ENCODE peak calls at places on chromosomes 7 and 10, in four cellular contexts. K is brain microvascular endothelial cell, Q is adrenal gland, V is AG04450. X is an unnamed sample.

GRCh38 chr7:80432166-80432565 is 79.7 kb downstream of the GNAT3 start:
- DNase-seq in K (no peak), V (no peak), Q (no peak), X (no peak)

GRCh38 chr10:110273474-110273873 is 31.2 kb downstream of the SMNDC1 start:
- DNase-seq in V (peak), K (peak), Q (peak), X (no peak)

GRCh38 chr7:113710310-113711106 is 208.3 kb downstream of the PPP1R3A start:
- DNase-seq in V (peak), Q (peak), K (peak), X (no peak)

GRCh38 chr10:6383099-6383812 is 180.5 kb downstream of the PFKFB3 start:
- DNase-seq in K (peak), Q (peak), V (peak), X (no peak)

GRCh38 chr10:7351905-7352304 is 58.9 kb downstream of the SFMBT2 start:
- DNase-seq in V (no peak), K (no peak), Q (no peak), X (no peak)

GRCh38 chr10:3887885-3888476 is 103.0 kb upstream of the KLF6 start:
- DNase-seq in K (peak), V (peak), Q (peak), X (peak)

GRCh38 chr7:133910761-133911160 is 216.4 kb upstream of the LRGUK start:
- DNase-seq in V (no peak), K (no peak), Q (no peak), X (no peak)

GRCh38 chr7:108824840-108825540 is 255.3 kb downstream of the DNAJB9 start:
- DNase-seq in K (peak), V (no peak), Q (no peak), X (no peak)

GRCh38 chr7:108136191-108136581 is 6.0 kb upstream of the LAMB4 start:
- DNase-seq in K (no peak), V (no peak), Q (no peak), X (no peak)

GRCh38 chr7:64873517-64873916 is 29.6 kb upstream of the ZNF273 start:
- DNase-seq in V (no peak), K (no peak), Q (no peak), X (no peak)

GRCh38 chr7:32428546-32428945 is 61.6 kb downstream of the LSM5 start:
- DNase-seq in V (no peak), Q (no peak), K (no peak), X (no peak)

GRCh38 chr7:155566011-155566836 is 19.9 kb upstream of the CNPY1 start:
- DNase-seq in K (no peak), Q (no peak), V (no peak), X (no peak)

GRCh38 chr7:159195926-159196325 is 51.3 kb upstream of the VIPR2 start:
- DNase-seq in V (no peak), Q (peak), K (no peak), X (no peak)

GRCh38 chr10:110416776-110417732 is 80.7 kb upstream of the DUSP5 start:
- DNase-seq in K (no peak), Q (no peak), V (no peak), X (no peak)

GRCh38 chr7:125173571-125173970 is 243.9 kb upstream of the POT1 start:
- DNase-seq in V (no peak), Q (no peak), K (no peak), X (no peak)

GRCh38 chr10:58622286-58622685 is 109.6 kb downstream of the BICC1 start:
- DNase-seq in Q (no peak), V (no peak), K (no peak), X (no peak)

DNA sequence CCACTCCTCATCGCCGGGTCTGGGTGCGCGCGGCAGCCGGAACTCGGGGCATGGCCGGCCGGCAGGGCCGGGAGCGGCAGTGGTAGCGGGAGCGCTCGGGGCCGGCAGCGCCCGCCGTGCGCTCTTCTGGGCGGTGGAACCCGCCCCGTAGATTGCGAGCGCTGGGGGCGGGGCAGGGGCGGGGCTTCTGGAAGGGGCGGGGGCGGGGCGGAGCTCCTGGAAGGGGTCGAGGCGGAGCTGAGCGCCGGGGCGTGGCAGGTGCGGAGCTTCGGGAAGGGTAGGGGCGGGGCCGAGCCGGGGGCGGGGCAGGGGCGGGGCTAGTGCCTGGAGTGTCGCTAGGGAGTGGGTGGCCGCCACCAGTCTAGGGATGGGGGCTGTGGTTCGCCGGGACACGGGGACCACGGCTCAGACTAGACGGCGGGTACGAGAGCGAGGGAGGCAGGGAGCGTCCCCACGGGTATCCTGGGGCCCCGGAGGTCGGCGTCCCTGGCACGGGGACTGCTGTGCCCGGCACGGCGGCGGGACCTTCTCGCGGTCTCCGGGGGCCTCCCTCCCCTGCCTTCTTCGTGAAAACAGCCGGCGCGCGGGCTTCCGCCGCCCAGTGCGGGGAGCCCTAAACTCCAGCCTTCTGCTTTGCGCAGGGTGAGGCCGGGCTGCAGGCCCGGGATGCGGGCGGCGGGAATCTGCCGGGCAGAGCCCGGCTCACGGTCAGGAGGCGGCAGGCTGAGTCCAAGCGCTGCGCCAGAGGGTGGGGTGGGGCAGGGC is at the start of gene STK32C:
- DNase-seq in Q (peak), V (peak), K (peak), X (peak)
- TF ChIP-seq CTCF in Q (no peak), V (no peak), K (no peak), X (no peak)

GRCh38 chr7:143396182-143396581 is 12.5 kb downstream of the EPHA1 start:
- DNase-seq in K (no peak), Q (no peak), V (no peak), X (no peak)
- H3K27ac ChIP-seq in K (no peak), Q (no peak), V (no peak), X (no peak)

DNA sequence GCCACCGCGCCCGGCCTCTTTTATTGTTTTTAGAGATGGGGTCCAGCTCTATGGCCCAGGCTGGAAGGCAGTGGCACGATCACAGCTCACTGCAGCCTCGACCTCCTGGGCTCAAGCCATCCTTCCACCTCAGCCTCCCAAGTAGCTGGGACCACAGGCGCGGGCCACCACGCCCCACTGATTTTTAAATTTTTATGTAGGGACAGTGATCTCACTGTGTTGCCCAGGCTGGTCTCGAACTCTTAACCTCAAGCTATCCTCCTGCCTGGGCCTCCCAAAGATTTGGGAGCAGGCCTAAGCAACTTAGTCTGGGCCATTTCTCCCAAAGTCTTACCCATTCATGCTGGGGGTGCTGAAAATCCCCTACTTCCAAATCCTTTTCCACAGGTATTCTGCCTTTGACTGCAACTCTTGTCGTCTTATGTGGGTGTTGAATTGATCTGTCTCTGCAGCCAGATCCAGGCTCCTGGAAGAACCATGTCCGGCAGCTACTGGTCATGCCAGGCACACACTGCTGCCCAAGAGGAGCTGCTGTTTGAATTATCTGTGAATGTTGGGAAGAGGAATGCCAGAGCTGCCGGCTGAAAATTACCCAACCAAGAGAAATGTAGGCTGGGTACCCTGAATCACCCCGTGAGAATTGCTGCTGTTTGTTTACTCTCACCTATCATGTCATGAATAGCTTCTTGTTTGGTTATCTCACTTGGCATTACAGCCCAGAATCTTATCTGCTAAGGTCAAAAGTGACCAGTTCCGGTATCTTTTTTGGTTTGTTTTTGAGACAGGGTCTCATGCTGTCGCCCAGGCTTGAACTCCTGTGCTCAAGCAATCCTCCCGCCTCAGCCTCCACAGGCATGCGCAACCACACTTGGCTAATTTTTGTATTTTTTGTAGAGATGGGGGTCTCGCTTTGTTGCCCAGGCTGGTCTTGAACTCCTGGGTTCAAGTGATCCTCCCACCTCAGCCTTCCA is 1.1 kb downstream of the ZDHHC4 start:
- DNase-seq in K (no peak), Q (no peak), V (no peak), X (no peak)
- H3K4me3 ChIP-seq in K (peak), Q (no peak), V (peak), X (peak)

DNA sequence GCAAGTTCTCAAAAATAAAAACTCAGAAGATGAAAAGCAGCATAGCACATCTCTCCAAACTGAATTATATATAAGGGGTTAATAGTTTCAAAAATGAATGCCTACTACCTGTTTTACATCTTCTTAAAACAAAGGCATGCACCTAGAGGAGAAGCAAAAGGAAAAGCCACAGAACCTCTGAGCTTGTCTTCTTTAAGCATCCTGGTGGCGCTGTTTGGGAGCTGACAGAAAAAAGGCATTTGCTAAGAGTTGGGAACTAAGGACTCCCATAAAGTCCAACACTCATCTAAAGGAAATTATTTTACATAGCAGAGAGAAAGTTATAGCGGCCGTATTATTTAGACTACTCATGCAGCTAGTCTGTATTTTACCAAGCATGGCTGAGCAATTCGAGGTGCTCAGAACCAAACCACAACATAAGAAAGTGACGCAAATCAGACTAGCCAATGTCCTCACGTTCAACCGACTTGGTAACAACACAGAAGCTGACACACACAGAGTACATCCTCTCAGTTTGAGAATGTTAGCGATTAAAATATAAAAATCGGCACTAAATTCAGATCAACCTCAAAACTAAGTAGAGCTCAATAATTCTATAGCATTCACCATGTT is 38.8 kb downstream of the PTN start:
- DNase-seq in V (peak), K (no peak), Q (no peak), X (no peak)
- TF ChIP-seq CTCF in V (peak), K (peak), Q (no peak), X (no peak)

GRCh38 chr7:69813637-69814240 is 215.5 kb downstream of the AUTS2 start:
- DNase-seq in K (no peak), Q (no peak), V (no peak), X (no peak)
- H3K27ac ChIP-seq in K (no peak), Q (no peak), V (no peak), X (no peak)

GRCh38 chr10:70602665-70603438 is at the start of gene PRF1:
- DNase-seq in K (no peak), V (no peak), Q (no peak), X (no peak)
- H3K4me3 ChIP-seq in K (no peak), V (no peak), Q (no peak), X (no peak)

GRCh38 chr10:86642499-86642898 is 11.8 kb upstream of the OPN4 start:
- DNase-seq in Q (no peak), K (no peak), V (no peak), X (no peak)

GRCh38 chr10:86646933-86647332 is 7.4 kb upstream of the OPN4 start:
- DNase-seq in K (no peak), V (no peak), Q (no peak), X (no peak)

GRCh38 chr10:86646532-86646931 is 7.8 kb upstream of the OPN4 start:
- DNase-seq in V (no peak), K (no peak), Q (no peak), X (no peak)

GRCh38 chr10:86645111-86645445 is 9.3 kb upstream of the OPN4 start:
- DNase-seq in K (no peak), Q (no peak), V (no peak), X (no peak)

GRCh38 chr10:86644412-86645110 is 9.8 kb upstream of the OPN4 start:
- DNase-seq in Q (no peak), V (no peak), K (peak), X (no peak)
- TF ChIP-seq CTCF in Q (no peak), V (peak), K (peak), X (peak)

DNA sequence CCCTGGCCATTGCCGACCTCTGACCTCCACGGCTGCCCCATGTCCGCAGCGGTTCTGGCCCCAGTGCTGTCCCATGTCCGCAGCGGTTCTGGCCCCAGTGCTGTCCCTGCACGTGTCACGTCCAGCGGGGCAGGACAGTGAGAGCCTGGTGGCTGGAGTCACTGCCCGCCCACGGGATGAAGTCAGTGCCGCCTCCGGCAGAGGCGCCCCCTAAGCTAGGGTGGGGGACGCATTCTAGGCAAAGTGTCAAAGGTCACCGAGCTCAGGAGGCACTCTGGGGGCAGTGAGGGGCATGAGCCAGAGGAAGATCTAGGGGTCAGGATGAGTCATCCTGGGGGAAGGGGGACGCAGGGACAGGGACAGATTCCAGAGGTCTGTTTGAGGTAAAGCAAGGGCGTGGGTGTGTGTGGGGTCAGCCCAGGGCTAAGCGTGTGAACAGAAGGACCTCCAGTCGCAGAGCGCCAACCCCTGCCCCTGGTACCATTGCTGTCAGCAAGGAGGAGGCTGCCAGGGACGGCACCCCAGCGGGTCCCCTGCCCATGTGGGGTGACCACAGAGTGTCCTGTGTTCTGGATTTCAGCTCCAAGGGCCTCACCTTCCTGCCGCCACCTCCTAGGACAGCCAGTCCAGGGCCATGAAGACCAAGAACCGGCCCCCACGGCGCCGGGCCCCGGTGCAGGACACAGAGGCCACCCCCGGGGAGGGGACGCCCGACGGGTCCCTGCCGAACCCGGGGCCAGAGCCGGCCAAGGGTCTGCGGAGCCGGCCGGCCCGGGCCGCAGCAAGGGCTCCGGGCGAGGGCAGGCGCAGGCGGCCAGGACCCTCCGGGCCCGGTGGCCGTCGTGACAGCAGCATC is 665 bp downstream of the BHLHA15 start:
- DNase-seq in V (no peak), Q (peak), K (no peak), X (no peak)
- H3K27ac ChIP-seq in V (no peak), Q (no peak), K (no peak), X (no peak)